ENCODE peak calls at places on chromosomes 5 and 9, in seven cellular contexts. One of them, this sample, is unnamed.

GRCh38 chr5:56951131-56951945 is 585 bp downstream of the MIER3 start:
- DNase-seq in astrocyte: no peak
- DNase-seq in GM10248: peak
- DNase-seq in H9: peak
- DNase-seq in stomach: no peak
- DNase-seq in lung: no peak
- DNase-seq in right lobe of liver: peak
- DNase-seq in this sample: no peak

GRCh38 chr9:10252174-10252573 is 360.6 kb downstream of the PTPRD start:
- DNase-seq in stomach: peak
- DNase-seq in right lobe of liver: no peak
- DNase-seq in astrocyte: peak
- DNase-seq in GM10248: no peak
- DNase-seq in H9: no peak
- DNase-seq in lung: no peak
- DNase-seq in this sample: peak

GRCh38 chr5:80754900-80755299 is 100.1 kb upstream of the DHFR start:
- DNase-seq in H9: no peak
- DNase-seq in astrocyte: peak
- DNase-seq in GM10248: no peak
- DNase-seq in stomach: no peak
- DNase-seq in right lobe of liver: no peak
- DNase-seq in lung: no peak
- DNase-seq in this sample: peak

GRCh38 chr9:76603448-76603895 is 144.5 kb downstream of the GCNT1 start:
- DNase-seq in astrocyte: peak
- DNase-seq in GM10248: no peak
- DNase-seq in right lobe of liver: no peak
- DNase-seq in H9: no peak
- DNase-seq in lung: no peak
- DNase-seq in stomach: no peak
- DNase-seq in this sample: no peak

GRCh38 chr5:32501071-32501470 is 56.5 kb upstream of the ZFR start:
- DNase-seq in astrocyte: no peak
- DNase-seq in right lobe of liver: no peak
- DNase-seq in GM10248: no peak
- DNase-seq in stomach: no peak
- DNase-seq in lung: no peak
- DNase-seq in H9: peak
- DNase-seq in this sample: no peak

GRCh38 chr5:76705574-76705973 is 10.4 kb upstream of the F2R start:
- DNase-seq in H9: no peak
- DNase-seq in GM10248: no peak
- DNase-seq in lung: no peak
- DNase-seq in stomach: no peak
- DNase-seq in right lobe of liver: no peak
- DNase-seq in astrocyte: no peak
- DNase-seq in this sample: no peak

GRCh38 chr9:114216976-114217375 is 61.6 kb downstream of the COL27A1 start:
- DNase-seq in GM10248: no peak
- DNase-seq in stomach: no peak
- DNase-seq in astrocyte: no peak
- DNase-seq in H9: no peak
- DNase-seq in right lobe of liver: no peak
- DNase-seq in lung: no peak
- DNase-seq in this sample: no peak

GRCh38 chr9:120876842-120877240 is at the start of gene PHF19:
- DNase-seq in lung: no peak
- DNase-seq in astrocyte: no peak
- DNase-seq in H9: no peak
- DNase-seq in stomach: no peak
- DNase-seq in GM10248: peak
- DNase-seq in right lobe of liver: no peak
- DNase-seq in this sample: no peak

GRCh38 chr5:76547242-76547890 is 75.8 kb downstream of the F2RL2 start:
- DNase-seq in right lobe of liver: no peak
- DNase-seq in astrocyte: no peak
- DNase-seq in GM10248: peak
- DNase-seq in H9: no peak
- DNase-seq in lung: no peak
- DNase-seq in stomach: no peak
- DNase-seq in this sample: no peak

GRCh38 chr5:140363631-140364471 is 3.9 kb downstream of the SLC4A9 start:
- DNase-seq in stomach: no peak
- DNase-seq in astrocyte: no peak
- DNase-seq in lung: no peak
- DNase-seq in right lobe of liver: no peak
- DNase-seq in H9: no peak
- DNase-seq in GM10248: peak
- DNase-seq in this sample: no peak

GRCh38 chr9:6973762-6974161 is 216.0 kb downstream of the KDM4C start:
- DNase-seq in lung: no peak
- DNase-seq in right lobe of liver: no peak
- DNase-seq in stomach: no peak
- DNase-seq in astrocyte: no peak
- DNase-seq in GM10248: peak
- DNase-seq in H9: no peak
- DNase-seq in this sample: no peak

GRCh38 chr9:75964431-75964830 is 74.0 kb downstream of the PCSK5 start:
- DNase-seq in lung: no peak
- DNase-seq in GM10248: no peak
- DNase-seq in right lobe of liver: no peak
- DNase-seq in stomach: no peak
- DNase-seq in astrocyte: peak
- DNase-seq in H9: no peak
- DNase-seq in this sample: no peak

GRCh38 chr9:128120061-128120740 is 7.3 kb downstream of the PTGES2 start:
- DNase-seq in astrocyte: no peak
- DNase-seq in stomach: peak
- DNase-seq in GM10248: no peak
- DNase-seq in lung: no peak
- DNase-seq in H9: no peak
- DNase-seq in right lobe of liver: peak
- DNase-seq in this sample: no peak

GRCh38 chr5:132506094-132506692 is 15.6 kb upstream of the IRF1 start:
- DNase-seq in stomach: no peak
- DNase-seq in right lobe of liver: no peak
- DNase-seq in GM10248: peak
- DNase-seq in astrocyte: peak
- DNase-seq in H9: peak
- DNase-seq in lung: peak
- DNase-seq in this sample: peak

GRCh38 chr5:151745071-151745705 is 13.2 kb downstream of the ATOX1 start:
- DNase-seq in right lobe of liver: peak
- DNase-seq in lung: peak
- DNase-seq in GM10248: no peak
- DNase-seq in stomach: peak
- DNase-seq in astrocyte: peak
- DNase-seq in H9: no peak
- DNase-seq in this sample: peak

GRCh38 chr9:98132806-98133631 is 14.0 kb upstream of the TRIM14 start:
- DNase-seq in stomach: no peak
- DNase-seq in H9: no peak
- DNase-seq in right lobe of liver: peak
- DNase-seq in GM10248: no peak
- DNase-seq in lung: no peak
- DNase-seq in astrocyte: no peak
- DNase-seq in this sample: no peak

GRCh38 chr9:86557063-86557766 is 203.0 kb upstream of the TUT7 start:
- DNase-seq in right lobe of liver: no peak
- DNase-seq in GM10248: no peak
- DNase-seq in H9: no peak
- DNase-seq in lung: no peak
- DNase-seq in stomach: no peak
- DNase-seq in astrocyte: peak
- DNase-seq in this sample: peak

GRCh38 chr5:72179816-72180440 is 72.7 kb downstream of the MAP1B start:
- DNase-seq in stomach: no peak
- DNase-seq in astrocyte: no peak
- DNase-seq in right lobe of liver: no peak
- DNase-seq in GM10248: no peak
- DNase-seq in H9: no peak
- DNase-seq in lung: no peak
- DNase-seq in this sample: no peak

DNA sequence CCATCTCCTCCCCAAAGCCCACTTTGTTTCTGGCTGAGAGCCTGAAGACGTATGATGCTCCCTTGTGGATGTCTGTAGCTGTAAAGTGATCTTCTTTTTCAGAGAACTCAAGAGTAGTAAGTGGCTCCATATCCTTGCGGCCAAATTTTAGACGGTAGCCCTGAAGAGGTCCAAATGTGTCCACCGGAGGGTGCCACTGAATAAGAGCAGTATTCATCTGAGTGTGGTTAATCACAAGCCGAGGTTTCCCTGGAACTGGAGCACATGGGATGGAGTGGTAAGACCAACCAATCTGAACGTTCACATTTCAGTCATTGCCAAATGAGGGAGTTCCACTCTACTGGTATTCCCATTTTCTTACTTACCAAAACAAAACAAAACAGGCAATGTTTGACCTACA is 686.5 kb upstream of the DMAC1 start:
- DNase-seq in GM10248: no peak
- DNase-seq in H9: peak
- DNase-seq in right lobe of liver: peak
- DNase-seq in stomach: peak
- DNase-seq in lung: no peak
- DNase-seq in astrocyte: peak
- DNase-seq in this sample: peak
- TF ChIP-seq CTCF in GM10248: no peak
- TF ChIP-seq CTCF in H9: peak
- TF ChIP-seq CTCF in right lobe of liver: peak
- TF ChIP-seq CTCF in stomach: no peak
- TF ChIP-seq CTCF in lung: no peak
- TF ChIP-seq CTCF in astrocyte: no peak
- TF ChIP-seq CTCF in this sample: peak

GRCh38 chr5:78295035-78295961 is 800 bp upstream of the AP3B1 start:
- DNase-seq in stomach: peak
- DNase-seq in astrocyte: peak
- DNase-seq in H9: peak
- DNase-seq in lung: peak
- DNase-seq in GM10248: peak
- DNase-seq in right lobe of liver: peak
- DNase-seq in this sample: no peak

GRCh38 chr5:78300464-78301045 is 6.1 kb upstream of the AP3B1 start:
- DNase-seq in astrocyte: no peak
- DNase-seq in right lobe of liver: no peak
- DNase-seq in GM10248: no peak
- DNase-seq in lung: no peak
- DNase-seq in stomach: no peak
- DNase-seq in H9: no peak
- DNase-seq in this sample: no peak
- TF ChIP-seq CTCF in astrocyte: peak
- TF ChIP-seq CTCF in right lobe of liver: peak
- TF ChIP-seq CTCF in GM10248: peak
- TF ChIP-seq CTCF in lung: no peak
- TF ChIP-seq CTCF in stomach: no peak
- TF ChIP-seq CTCF in H9: peak
- TF ChIP-seq CTCF in this sample: peak

GRCh38 chr5:74394924-74395880 is 245.3 kb downstream of the ENC1 start:
- DNase-seq in right lobe of liver: no peak
- DNase-seq in astrocyte: peak
- DNase-seq in stomach: no peak
- DNase-seq in GM10248: peak
- DNase-seq in lung: no peak
- DNase-seq in H9: peak
- DNase-seq in this sample: no peak
- TF ChIP-seq CTCF in right lobe of liver: no peak
- TF ChIP-seq CTCF in astrocyte: no peak
- TF ChIP-seq CTCF in stomach: no peak
- TF ChIP-seq CTCF in GM10248: peak
- TF ChIP-seq CTCF in lung: no peak
- TF ChIP-seq CTCF in H9: peak
- TF ChIP-seq CTCF in this sample: peak

DNA sequence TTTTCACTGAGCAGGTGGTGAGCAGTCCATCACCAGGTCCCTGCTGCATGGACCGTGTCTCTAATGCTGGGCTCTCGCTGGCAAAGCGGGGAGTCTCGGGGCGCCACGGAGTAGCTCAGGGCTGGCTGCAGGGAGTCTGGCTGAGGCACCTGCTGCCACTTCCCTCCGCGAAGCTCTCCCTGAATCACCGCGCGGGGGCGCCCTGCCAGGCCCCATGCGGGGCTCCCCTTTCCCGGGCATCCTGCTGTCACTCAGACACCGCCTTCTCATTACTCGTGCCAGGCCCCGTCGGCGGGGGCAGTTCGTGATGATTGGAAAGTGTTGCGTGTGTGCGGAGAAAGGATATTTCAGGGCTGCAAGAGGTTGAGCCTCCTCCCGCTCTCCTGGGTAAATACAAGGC is 335.8 kb downstream of the IRX2 start:
- DNase-seq in lung: no peak
- DNase-seq in right lobe of liver: no peak
- DNase-seq in H9: peak
- DNase-seq in stomach: no peak
- DNase-seq in astrocyte: no peak
- DNase-seq in GM10248: no peak
- DNase-seq in this sample: no peak
- TF ChIP-seq CTCF in lung: no peak
- TF ChIP-seq CTCF in right lobe of liver: no peak
- TF ChIP-seq CTCF in H9: peak
- TF ChIP-seq CTCF in stomach: no peak
- TF ChIP-seq CTCF in astrocyte: no peak
- TF ChIP-seq CTCF in GM10248: no peak
- TF ChIP-seq CTCF in this sample: no peak

GRCh38 chr9:106532616-106533015 is 330.4 kb upstream of the ZNF462 start:
- DNase-seq in right lobe of liver: no peak
- DNase-seq in astrocyte: no peak
- DNase-seq in stomach: no peak
- DNase-seq in GM10248: no peak
- DNase-seq in lung: no peak
- DNase-seq in H9: peak
- DNase-seq in this sample: no peak
- TF ChIP-seq CTCF in right lobe of liver: no peak
- TF ChIP-seq CTCF in astrocyte: no peak
- TF ChIP-seq CTCF in stomach: no peak
- TF ChIP-seq CTCF in GM10248: no peak
- TF ChIP-seq CTCF in lung: no peak
- TF ChIP-seq CTCF in H9: peak
- TF ChIP-seq CTCF in this sample: no peak

GRCh38 chr5:4579679-4580078 is 560.5 kb upstream of the ADAMTS16 start:
- DNase-seq in H9: no peak
- DNase-seq in right lobe of liver: no peak
- DNase-seq in lung: no peak
- DNase-seq in stomach: no peak
- DNase-seq in astrocyte: no peak
- DNase-seq in GM10248: no peak
- DNase-seq in this sample: no peak
- TF ChIP-seq CTCF in H9: peak
- TF ChIP-seq CTCF in right lobe of liver: no peak
- TF ChIP-seq CTCF in lung: no peak
- TF ChIP-seq CTCF in stomach: no peak
- TF ChIP-seq CTCF in astrocyte: no peak
- TF ChIP-seq CTCF in GM10248: no peak
- TF ChIP-seq CTCF in this sample: no peak

This sample was measured in brain microvascular endothelial cell.